ENCODE peak calls at places on chromosomes 13 and 19, in six cellular contexts. X is hypothalamus; C is activated naive CD4-positive, alpha-beta T cell; Z is amniotic stem cell; T is stimulated activated CD4-positive, alpha-beta T cell treated with anti-CD3 and anti-CD28 coated beads, TNF-alpha, amount 100 ng/mL, for 4 hours; U is IMR-90. V is an unnamed sample.

GRCh38 chr19:8517551-8518442 is 3.8 kb upstream of the ZNF414 start:
- DNase-seq in C (peak; percentile 43), Z (no peak), U (no peak), T (no peak), X (no peak), V (no peak)

GRCh38 chr13:71515639-71516038 is 351.4 kb downstream of the DACH1 start:
- DNase-seq in U (no peak), T (no peak), Z (no peak), C (no peak), X (no peak), V (no peak)

GRCh38 chr13:84192125-84192524 is 309.9 kb upstream of the SLITRK1 start:
- DNase-seq in U (peak; percentile 76), Z (peak; percentile 54), T (no peak), X (no peak), C (no peak), V (peak; percentile 95)

GRCh38 chr19:29492761-29493160 is 33.0 kb upstream of the VSTM2B start:
- DNase-seq in X (no peak), Z (no peak), U (peak; percentile 1), T (no peak), C (no peak), V (no peak)

GRCh38 chr19:56821675-56822074 is 18.9 kb downstream of the PEG3 start:
- DNase-seq in X (no peak), Z (no peak), C (no peak), U (no peak), T (no peak), V (no peak)

GRCh38 chr13:46992383-46992952 is 95.6 kb upstream of the HTR2A start:
- DNase-seq in X (no peak), U (no peak), C (no peak), T (no peak), Z (no peak), V (no peak)

GRCh38 chr13:110340812-110341444 is 33.8 kb downstream of the COL4A2 start:
- DNase-seq in T (peak; percentile 38), Z (no peak), U (peak; percentile 93), X (no peak), C (peak; percentile 39), V (no peak)

GRCh38 chr19:51593138-51593890 is 22.2 kb downstream of the ZNF175 start:
- DNase-seq in T (no peak), Z (no peak), X (no peak), C (no peak), U (no peak), V (no peak)

GRCh38 chr19:29285878-29286277 is 72.9 kb upstream of the UQCRFS1 start:
- DNase-seq in X (no peak), U (no peak), Z (no peak), C (no peak), T (no peak), V (no peak)

GRCh38 chr19:58557253-58558065 is 952 bp downstream of the UBE2M start:
- DNase-seq in T (no peak), C (no peak), Z (no peak), U (no peak), X (no peak), V (no peak)

GRCh38 chr13:73090116-73090811 is 31.5 kb downstream of the KLF5 start:
- DNase-seq in C (no peak), U (peak; percentile 91), T (no peak), Z (peak; percentile 15), X (no peak), V (peak; percentile 73)

GRCh38 chr19:3062165-3063105 is at the start of gene TLE5:
- DNase-seq in U (no peak), T (peak; percentile 49), Z (no peak), X (peak; percentile 40), C (peak; percentile 51), V (no peak)

GRCh38 chr19:1213391-1214286 is 8.1 kb downstream of the STK11 start:
- DNase-seq in C (no peak), T (no peak), U (peak; percentile 58), Z (no peak), X (peak; percentile 52), V (no peak)

GRCh38 chr19:18173572-18174294 is at the start of gene IFI30:
- DNase-seq in Z (no peak), C (peak; percentile 21), U (no peak), T (no peak), X (no peak), V (no peak)

GRCh38 chr13:99296270-99296865 is 10.8 kb downstream of the GPR183 start:
- DNase-seq in C (no peak), X (no peak), U (peak; percentile 24), Z (no peak), T (no peak), V (no peak)

GRCh38 chr13:101018720-101019119 is 344.1 kb upstream of the TMTC4 start:
- DNase-seq in U (peak; percentile 71), Z (peak; percentile 42), X (no peak), C (no peak), T (no peak), V (peak; percentile 47)

GRCh38 chr13:41075034-41075433 is 13.7 kb downstream of the WBP4 start:
- DNase-seq in X (no peak), C (no peak), U (peak; percentile 49), T (no peak), Z (peak; percentile 12), V (no peak)

GRCh38 chr13:66845393-66845792 is 384.7 kb downstream of the PCDH9 start:
- DNase-seq in Z (no peak), X (no peak), C (no peak), U (no peak), T (no peak), V (no peak)

GRCh38 chr13:105920375-105920774 is 615.1 kb downstream of the EFNB2 start:
- DNase-seq in C (no peak), U (peak; percentile 87), T (no peak), X (no peak), Z (no peak), V (peak; percentile 66)

GRCh38 chr13:73335226-73335625 is 276.4 kb downstream of the KLF5 start:
- DNase-seq in X (no peak), U (peak; percentile 65), Z (no peak), C (no peak), T (no peak), V (peak; percentile 66)

GRCh38 chr19:27657271-27658051 is 1555.5 kb downstream of the UQCRFS1 start:
- DNase-seq in U (no peak), C (no peak), X (no peak), Z (no peak), T (no peak), V (no peak)

GRCh38 chr13:54029226-54029625 is 1000.6 kb downstream of the OLFM4 start:
- DNase-seq in T (no peak), U (no peak), X (no peak), C (no peak), Z (no peak), V (peak; percentile 75)

GRCh38 chr13:98940325-98940724 is 37.5 kb downstream of the DOCK9 start:
- DNase-seq in T (no peak), Z (no peak), U (no peak), X (no peak), C (no peak), V (no peak)

GRCh38 chr19:7926021-7926726 is at the start of gene CTXN1:
- DNase-seq in C (peak; percentile 61), T (peak; percentile 61), Z (no peak), X (peak; percentile 57), U (no peak), V (no peak)

GRCh38 chr19:17754634-17755532 is 3.6 kb downstream of the FCHO1 start:
- DNase-seq in X (no peak), C (no peak), U (no peak), Z (no peak), T (no peak), V (no peak)

GRCh38 chr13:95865080-95865597 is 188.1 kb downstream of the UGGT2 start:
- DNase-seq in U (no peak), Z (no peak), C (no peak), X (no peak), T (no peak), V (no peak)

GRCh38 chr19:56162258-56162657 is 13.6 kb upstream of the GALP start:
- DNase-seq in C (no peak), U (peak; percentile 41), T (no peak), Z (no peak), X (no peak), V (no peak)

GRCh38 chr13:114131581-114132418 is 623 bp downstream of the RASA3 start:
- DNase-seq in U (no peak), X (no peak), T (no peak), C (no peak), Z (no peak), V (no peak)

GRCh38 chr13:111312944-111313590 is 7.4 kb upstream of the TEX29 start:
- DNase-seq in X (no peak), T (no peak), Z (no peak), C (no peak), U (no peak), V (no peak)

GRCh38 chr19:6161271-6161850 is 25.9 kb downstream of the ACSBG2 start:
- DNase-seq in X (no peak), T (no peak), C (no peak), U (no peak), Z (no peak), V (no peak)

GRCh38 chr13:76523740-76524382 is 362.3 kb downstream of the KCTD12 start:
- DNase-seq in C (no peak), X (no peak), U (no peak), T (no peak), Z (no peak), V (no peak)

GRCh38 chr19:20182232-20182785 is 15.3 kb downstream of the ZNF486 start:
- DNase-seq in U (no peak), Z (no peak), C (no peak), X (no peak), T (no peak), V (no peak)

GRCh38 chr13:50214514-50214913 is 199.3 kb downstream of the KCNRG start:
- DNase-seq in T (no peak), U (no peak), Z (no peak), C (no peak), X (no peak), V (no peak)

GRCh38 chr19:18868380-18869230 is 27.4 kb downstream of the CERS1 start:
- DNase-seq in U (no peak), Z (no peak), X (no peak), C (no peak), T (no peak), V (no peak)

V was measured in non-pigmented ciliary epithelial cell.